ENCODE peak calls at places on chromosomes 13 and 19, in eight cellular contexts. F is left ventricle myocardium inferior, Z is HCT116, J is psoas muscle, C is fibroblast of lung, M is ascending aorta, T is neural progenitor cell, R is IMR-90. G is an unnamed sample.

GRCh38 chr19:18014197-18014596 is 6.2 kb downstream of the ARRDC2 start:
- DNase-seq in F (no peak), Z (no peak), J (no peak), C (no peak), M (no peak), T (no peak), R (no peak), G (no peak)

GRCh38 chr13:97945342-97945741 is 8.1 kb upstream of the IPO5 start:
- DNase-seq in F (no peak), Z (no peak), J (no peak), C (no peak), M (no peak), T (no peak), R (peak; percentile 48), G (peak; percentile 74)

GRCh38 chr19:6604906-6605305 is 14.0 kb upstream of the CD70 start:
- DNase-seq in F (no peak), Z (no peak), J (no peak), C (no peak), M (no peak), T (no peak), R (no peak), G (no peak)

GRCh38 chr13:73970413-73971055 is 163.7 kb downstream of the KLF12 start:
- DNase-seq in F (no peak), Z (no peak), J (no peak), C (peak; percentile 73), M (no peak), T (no peak), R (no peak), G (no peak)

GRCh38 chr13:43546260-43546659 is 240.5 kb downstream of the ENOX1 start:
- DNase-seq in F (peak; percentile 60), Z (no peak), J (no peak), C (peak; percentile 38), M (no peak), T (peak; percentile 5), R (no peak), G (no peak)

GRCh38 chr19:10270180-10270615 is 722 bp upstream of the ICAM1 start:
- DNase-seq in F (peak; percentile 76), Z (no peak), J (peak; percentile 69), C (no peak), M (peak; percentile 60), T (peak; percentile 20), R (no peak), G (no peak)

GRCh38 chr19:41531438-41532311 is 44.3 kb upstream of the CEACAM21 start:
- DNase-seq in F (peak; percentile 79), Z (no peak), J (peak; percentile 74), C (peak; percentile 56), M (peak; percentile 27), T (no peak), R (peak; percentile 31), G (no peak)

GRCh38 chr19:33293255-33294057 is 8.9 kb downstream of the CEBPA start:
- DNase-seq in F (no peak), Z (no peak), J (peak; percentile 46), C (peak; percentile 60), M (no peak), T (no peak), R (peak; percentile 71), G (no peak)

GRCh38 chr19:32873560-32873959 is 4.0 kb upstream of the SLC7A9 start:
- DNase-seq in F (no peak), Z (no peak), J (no peak), C (no peak), M (no peak), T (no peak), R (no peak), G (no peak)

GRCh38 chr13:49651775-49652690 is 23.7 kb downstream of the ARL11 start:
- DNase-seq in F (no peak), Z (no peak), J (peak; percentile 74), C (no peak), M (no peak), T (no peak), R (no peak), G (no peak)

GRCh38 chr19:46133101-46133627 is 8.7 kb upstream of the IGFL3 start:
- DNase-seq in F (no peak), Z (peak; percentile 73), J (no peak), C (peak; percentile 96), M (no peak), T (peak; percentile 83), R (peak; percentile 97), G (peak; percentile 95)

GRCh38 chr13:111394211-111394922 is 73.9 kb downstream of the TEX29 start:
- DNase-seq in F (no peak), Z (no peak), J (no peak), C (no peak), M (no peak), T (no peak), R (no peak), G (no peak)

GRCh38 chr19:45470147-45471081 is 2.6 kb downstream of the FOSB start:
- DNase-seq in F (no peak), Z (no peak), J (peak; percentile 33), C (no peak), M (peak; percentile 39), T (no peak), R (peak; percentile 67), G (peak; percentile 79)

GRCh38 chr13:98041081-98041820 is 87.8 kb downstream of the IPO5 start:
- DNase-seq in F (no peak), Z (no peak), J (no peak), C (no peak), M (no peak), T (no peak), R (no peak), G (no peak)

GRCh38 chr19:28424041-28424440 is 788.9 kb downstream of the UQCRFS1 start:
- DNase-seq in F (no peak), Z (no peak), J (no peak), C (no peak), M (no peak), T (peak; percentile 64), R (no peak), G (peak; percentile 75)

GRCh38 chr13:46043647-46044046 is 8.9 kb downstream of the ZC3H13 start:
- DNase-seq in F (no peak), Z (no peak), J (no peak), C (no peak), M (no peak), T (no peak), R (no peak), G (no peak)

GRCh38 chr19:52554216-52554971 is 15.7 kb upstream of the ZNF701 start:
- DNase-seq in F (no peak), Z (no peak), J (no peak), C (no peak), M (no peak), T (no peak), R (no peak), G (no peak)

DNA sequence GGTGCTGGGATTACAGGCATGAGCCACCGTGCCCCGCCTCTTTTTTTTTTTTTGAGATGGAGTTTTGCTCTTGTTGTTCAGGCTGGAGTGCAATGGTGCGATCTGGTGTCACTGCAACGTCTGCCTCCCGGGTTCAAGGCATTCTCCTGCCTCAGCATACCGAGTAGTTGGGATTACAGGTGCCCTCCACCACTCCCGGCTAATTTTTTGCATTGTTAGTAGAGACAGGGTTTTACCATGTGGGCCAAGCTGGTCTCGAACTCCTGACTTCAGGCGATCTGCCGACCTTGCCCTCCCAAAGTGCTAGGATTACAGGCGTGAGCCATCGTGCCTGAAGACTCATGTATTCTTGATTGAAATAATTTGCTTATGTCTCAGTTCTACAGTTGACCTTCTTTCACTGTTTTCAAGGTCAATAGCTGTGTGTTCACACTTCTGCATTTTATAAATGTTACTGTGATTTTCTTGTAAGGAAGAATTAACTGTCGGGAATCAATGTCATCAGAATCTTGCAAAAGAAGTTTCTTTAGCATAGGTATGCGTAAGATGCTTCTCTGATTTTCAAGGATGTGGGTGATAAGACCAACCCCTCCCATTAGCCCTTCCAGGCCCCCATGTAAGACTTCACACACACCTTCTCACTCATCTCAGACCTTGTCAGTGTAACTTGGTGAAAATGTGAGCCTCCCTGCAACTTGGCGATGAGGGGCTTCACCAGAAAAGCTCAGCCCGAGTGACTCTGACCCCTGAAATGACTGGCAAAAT is 12.7 kb upstream of the ZNF701 start:
- DNase-seq in F (no peak), Z (no peak), J (no peak), C (no peak), M (no peak), T (no peak), R (no peak), G (no peak)
- H3K4me3 ChIP-seq in F (no peak overlapping the region), Z (no peak overlapping the region), J (no peak overlapping the region), C (no peak overlapping the region), M (no peak overlapping the region), T (no peak overlapping the region), R (no peak overlapping the region), G (no peak overlapping the region)

GRCh38 chr19:34336781-34337271 is 28.2 kb upstream of the GPI start:
- DNase-seq in F (no peak), Z (peak; percentile 8), J (no peak), C (peak; percentile 51), M (no peak), T (peak; percentile 56), R (peak; percentile 47), G (peak; percentile 52)

GRCh38 chr19:34332027-34332786 is 32.8 kb upstream of the GPI start:
- DNase-seq in F (no peak), Z (no peak), J (no peak), C (no peak), M (no peak), T (no peak), R (peak; percentile 31), G (no peak)

GRCh38 chr19:34341935-34342680 is 22.9 kb upstream of the GPI start:
- DNase-seq in F (no peak), Z (no peak), J (no peak), C (no peak), M (no peak), T (no peak), R (no peak), G (no peak)

GRCh38 chr19:34335914-34336313 is 29.1 kb upstream of the GPI start:
- DNase-seq in F (no peak), Z (no peak), J (no peak), C (no peak), M (no peak), T (no peak), R (no peak), G (no peak)

GRCh38 chr19:34337747-34338146 is 27.2 kb upstream of the GPI start:
- DNase-seq in F (no peak), Z (no peak), J (no peak), C (no peak), M (no peak), T (no peak), R (no peak), G (no peak)
- H3K27ac ChIP-seq in F (peak overlapping the region; percentile 48), Z (no peak overlapping the region), J (no peak overlapping the region), C (no peak overlapping the region), M (peak overlapping the region; percentile 50), T (no peak overlapping the region), R (no peak overlapping the region), G (no peak overlapping the region)

GRCh38 chr19:48496959-48497727 is 14.5 kb downstream of the LMTK3 start:
- DNase-seq in F (no peak), Z (no peak), J (no peak), C (no peak), M (no peak), T (no peak), R (no peak), G (no peak)
- H3K4me3 ChIP-seq in F (peak overlapping the region; percentile 42), Z (no peak overlapping the region), J (no peak overlapping the region), C (no peak overlapping the region), M (no peak overlapping the region), T (no peak overlapping the region), R (no peak overlapping the region), G (no peak overlapping the region)

GRCh38 chr13:113172419-113172926 is 14.0 kb downstream of the PROZ start:
- DNase-seq in F (no peak), Z (no peak), J (no peak), C (no peak), M (no peak), T (no peak), R (no peak), G (no peak)
- H3K27ac ChIP-seq in F (no peak overlapping the region), Z (no peak overlapping the region), J (no peak overlapping the region), C (no peak overlapping the region), M (no peak overlapping the region), T (no peak overlapping the region), R (no peak overlapping the region), G (no peak overlapping the region)

G was measured in SJSA1.